ENCODE peak calls at places on chromosome 12, in six cellular contexts. G is A549, I is H1, V is HepG2, Z is K562, O is endothelial cell of umbilical vein. E is an unnamed sample.
A peak's percentile ranks its signal among the peaks of the same experiment; 100 is the strongest.

GRCh38 chr12:16844875-16845274 is 238.9 kb upstream of the LMO3 start:
- DNase-seq in O (no peak), V (peak; percentile 3), I (no peak), Z (no peak), G (no peak), E (peak; percentile 29)

GRCh38 chr12:15505616-15506015 is 183.3 kb downstream of the PTPRO start:
- DNase-seq in I (no peak), O (no peak), G (no peak), V (no peak), Z (no peak), E (no peak)

GRCh38 chr12:67482751-67483661 is 165.5 kb upstream of the DYRK2 start:
- DNase-seq in G (no peak), I (no peak), Z (no peak), O (no peak), V (no peak), E (no peak)

GRCh38 chr12:41514907-41515306 is 326.8 kb downstream of the PDZRN4 start:
- DNase-seq in Z (no peak), V (no peak), O (no peak), I (no peak), G (no peak), E (peak; percentile 20)

GRCh38 chr12:10562306-10562933 is 51.0 kb downstream of the MAGOHB start:
- DNase-seq in O (peak; percentile 72), I (no peak), G (peak; percentile 13), Z (peak; percentile 10), V (peak; percentile 16), E (no peak)

GRCh38 chr12:71321130-71321529 is 118.5 kb upstream of the LGR5 start:
- DNase-seq in Z (no peak), I (no peak), V (no peak), O (no peak), G (no peak), E (no peak)

GRCh38 chr12:67650528-67651379 is 2.2 kb downstream of the DYRK2 start:
- DNase-seq in I (no peak), G (peak; percentile 6), O (peak; percentile 7), Z (no peak), V (no peak), E (no peak)

GRCh38 chr12:116455540-116456306 is 103.5 kb upstream of the MAP1LC3B2 start:
- DNase-seq in G (peak; percentile 67), V (no peak), O (peak; percentile 98), Z (peak; percentile 69), I (no peak), E (no peak)

GRCh38 chr12:130433834-130434233 is 96.1 kb downstream of the PIWIL1 start:
- DNase-seq in I (no peak), O (no peak), G (no peak), Z (no peak), V (no peak), E (no peak)

GRCh38 chr12:28024231-28024995 is 51.9 kb upstream of the PTHLH start:
- DNase-seq in G (no peak), O (peak; percentile 17), V (no peak), Z (no peak), I (no peak), E (no peak)

GRCh38 chr12:99455350-99456037 is 192.1 kb upstream of the GARIN6 start:
- DNase-seq in V (no peak), G (peak; percentile 6), O (no peak), Z (no peak), I (no peak), E (peak; percentile 22)

GRCh38 chr12:87967871-87968270 is 61.3 kb downstream of the C12orf50 start:
- DNase-seq in I (no peak), Z (no peak), O (no peak), G (no peak), V (no peak), E (no peak)

GRCh38 chr12:93888964-93889363 is 211.8 kb downstream of the CRADD start:
- DNase-seq in G (no peak), Z (no peak), V (no peak), O (no peak), I (no peak), E (no peak)

GRCh38 chr12:93894391-93895095 is 217.4 kb downstream of the CRADD start:
- DNase-seq in I (peak; percentile 37), Z (no peak), O (no peak), G (no peak), V (no peak), E (no peak)

GRCh38 chr12:93895096-93895460 is 217.9 kb downstream of the CRADD start:
- DNase-seq in V (no peak), G (no peak), O (no peak), Z (no peak), I (peak; percentile 46), E (no peak)

GRCh38 chr12:93889516-93890202 is 212.5 kb downstream of the CRADD start:
- DNase-seq in I (no peak), G (no peak), V (no peak), O (no peak), Z (no peak), E (no peak)

GRCh38 chr12:93892431-93893210 is 215.4 kb downstream of the CRADD start:
- DNase-seq in G (no peak), V (no peak), Z (no peak), I (no peak), O (no peak), E (no peak)
- TF ChIP-seq JUN in G (no peak), V (no peak), Z (no peak), I (no peak), O (no peak), E (no peak)

GRCh38 chr12:132561784-132562156 is 48.6 kb downstream of the LRCOL1 start:
- DNase-seq in Z (peak; percentile 46), I (peak; percentile 84), V (no peak), O (no peak), G (peak; percentile 75), E (peak; percentile 77)
- TF ChIP-seq JUN in Z (no peak), I (no peak), V (no peak), O (no peak), G (no peak), E (no peak)

GRCh38 chr12:49624919-49625577 is 1.7 kb downstream of the PRPF40B start:
- DNase-seq in I (no peak), G (peak; percentile 31), Z (no peak), V (no peak), O (no peak), E (no peak)

GRCh38 chr12:49621651-49622500 is 1.5 kb upstream of the PRPF40B start:
- DNase-seq in G (no peak), V (no peak), Z (peak; percentile 38), O (no peak), I (no peak), E (no peak)

GRCh38 chr12:49623142-49623899 is at the start of gene PRPF40B:
- DNase-seq in V (peak; percentile 77), Z (peak; percentile 99), O (peak; percentile 75), I (peak; percentile 95), G (peak; percentile 95), E (peak; percentile 92)

GRCh38 chr12:49619286-49619685 is 4.1 kb upstream of the PRPF40B start:
- DNase-seq in O (no peak), G (no peak), I (no peak), Z (no peak), V (no peak), E (no peak)

DNA sequence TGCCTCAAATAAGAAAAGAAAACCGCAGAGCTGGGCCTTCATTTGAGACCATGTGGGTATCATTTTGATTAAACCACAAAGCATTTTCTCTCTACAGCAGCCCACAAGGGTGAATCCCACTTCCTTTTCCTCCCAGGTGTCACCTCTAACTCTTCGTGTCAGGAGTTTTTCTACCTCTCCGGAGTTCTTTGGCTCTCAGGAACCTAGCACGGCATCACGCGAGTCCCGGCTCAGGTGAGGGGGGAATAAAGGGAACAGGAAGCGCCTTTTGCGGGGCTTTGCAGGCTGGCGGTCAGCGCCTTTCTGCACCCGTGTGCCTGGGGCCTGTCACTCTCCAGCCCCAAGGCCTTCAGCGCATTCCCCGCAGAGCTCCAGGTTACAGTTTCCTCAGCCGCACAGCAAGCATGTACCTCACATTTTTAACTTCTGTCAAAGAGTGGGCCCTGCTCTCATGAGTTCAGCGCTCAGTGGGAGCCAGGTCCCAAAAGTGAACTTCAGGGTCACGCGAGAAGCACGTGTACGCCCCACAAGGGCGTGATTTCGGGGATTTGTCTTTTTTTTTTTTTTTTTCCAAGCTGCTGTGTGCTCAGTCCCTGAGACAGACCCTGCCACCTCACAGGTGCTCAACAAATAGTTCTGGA is 740 bp upstream of the PRPF40B start:
- DNase-seq in G (peak; percentile 60), I (peak; percentile 66), V (no peak), O (no peak), Z (peak; percentile 38), E (peak; percentile 38)
- TF ChIP-seq JUN in G (no peak), I (no peak), V (no peak), O (no peak), Z (no peak), E (no peak)

GRCh38 chr12:47804177-47804576 is 15.5 kb downstream of the HDAC7 start:
- DNase-seq in V (no peak), Z (no peak), O (no peak), G (no peak), I (no peak), E (no peak)

GRCh38 chr12:47807338-47807737 is 12.4 kb downstream of the HDAC7 start:
- DNase-seq in O (no peak), V (no peak), G (no peak), Z (no peak), I (no peak), E (no peak)

GRCh38 chr12:47808049-47808448 is 11.7 kb downstream of the HDAC7 start:
- DNase-seq in V (no peak), I (no peak), Z (peak; percentile 40), O (peak; percentile 85), G (no peak), E (no peak)

GRCh38 chr12:47803196-47803875 is 16.4 kb downstream of the HDAC7 start:
- DNase-seq in G (no peak), I (no peak), V (no peak), Z (no peak), O (no peak), E (no peak)

DNA sequence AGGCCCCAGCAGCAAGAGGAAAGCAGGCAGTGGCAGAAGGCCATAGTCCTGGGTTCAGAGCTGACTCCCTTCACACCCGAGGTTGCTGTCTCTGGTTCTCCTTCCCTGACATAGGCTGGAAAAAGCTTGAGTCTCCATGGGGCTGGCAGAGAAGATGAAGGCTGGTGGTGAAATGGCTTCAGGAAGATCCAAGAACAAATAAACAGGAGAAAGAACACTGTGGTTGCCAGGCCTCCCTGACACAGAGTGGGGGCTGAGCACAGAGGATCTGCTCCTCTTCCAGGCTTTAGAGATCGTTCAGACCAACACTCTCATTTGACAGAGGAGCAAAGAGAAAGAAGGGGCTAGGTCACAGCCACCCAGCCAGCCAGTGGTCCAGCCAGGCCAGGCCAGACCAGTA is 14.3 kb downstream of the HDAC7 start:
- DNase-seq in I (no peak), O (no peak), Z (no peak), V (no peak), G (no peak), E (no peak)
- TF ChIP-seq JUN in I (no peak), O (no peak), Z (no peak), V (no peak), G (no peak), E (no peak)

DNA sequence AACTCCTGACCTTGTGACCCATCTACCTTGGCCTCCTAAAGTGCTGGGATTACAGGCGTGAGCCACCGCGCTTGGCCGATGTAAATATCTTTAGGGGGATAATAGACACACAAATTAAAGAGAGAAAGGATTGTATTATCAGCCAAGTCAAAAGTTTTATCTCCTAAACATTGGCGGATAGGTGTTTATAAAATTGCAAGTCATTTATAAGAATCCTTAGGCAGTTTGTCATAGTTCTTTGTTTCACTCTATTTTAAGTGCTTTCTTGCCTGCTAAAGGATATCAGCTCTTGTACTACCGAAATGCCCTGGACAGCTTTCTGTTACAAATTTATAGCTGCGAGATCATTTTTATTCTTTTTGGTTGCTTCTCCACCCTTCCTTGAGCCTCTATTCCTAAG is 106.2 kb downstream of the DIP2B start:
- DNase-seq in O (no peak), I (no peak), V (no peak), G (no peak), Z (no peak), E (no peak)
- TF ChIP-seq JUN in O (no peak), I (no peak), V (no peak), G (no peak), Z (no peak), E (no peak)

E was measured in WTC11.